ENCODE peak calls at places on chromosomes 13 and 19, in seven cellular contexts. O is aorta; N is CD8-positive, alpha-beta memory T cell; P is right atrium auricular region; I is breast epithelium; U is mesenchymal stem cell; R is GM23338. Z is an unnamed sample.
A peak's percentile ranks its signal among the peaks of the same experiment; 100 is the strongest.

GRCh38 chr19:46913198-46913851 is 52.5 kb downstream of the ARHGAP35 start:
- DNase-seq in O (no peak), N (no peak), P (no peak), I (no peak), U (no peak), R (no peak), Z (no peak)

GRCh38 chr13:106033634-106034033 is 501.8 kb downstream of the EFNB2 start:
- DNase-seq in O (no peak), N (no peak), P (no peak), I (no peak), U (peak; percentile 38), R (peak; percentile 4), Z (no peak)

GRCh38 chr19:16467581-16467980 is 4.2 kb downstream of the EPS15L1 start:
- DNase-seq in O (no peak), N (no peak), P (no peak), I (no peak), U (no peak), R (no peak), Z (peak; percentile 58)

GRCh38 chr19:8641908-8642547 is 11.6 kb downstream of the NFILZ start:
- DNase-seq in O (no peak), N (no peak), P (no peak), I (no peak), U (peak; percentile 66), R (peak; percentile 75), Z (no peak)

GRCh38 chr19:33826521-33826920 is 29.9 kb downstream of the KCTD15 start:
- DNase-seq in O (no peak), N (no peak), P (peak; percentile 23), I (no peak), U (no peak), R (no peak), Z (no peak)

GRCh38 chr13:44434441-44435141 is 61.0 kb downstream of the SERP2 start:
- DNase-seq in O (no peak), N (no peak), P (no peak), I (no peak), U (no peak), R (no peak), Z (no peak)

GRCh38 chr19:48836089-48837017 is at the start of gene HSD17B14:
- DNase-seq in O (peak; percentile 74), N (no peak), P (no peak), I (no peak), U (peak; percentile 90), R (peak; percentile 90), Z (no peak)

GRCh38 chr19:56086671-56087430 is 34.2 kb downstream of the ZNF787 start:
- DNase-seq in O (no peak), N (no peak), P (no peak), I (no peak), U (no peak), R (peak; percentile 55), Z (no peak)

GRCh38 chr19:41307090-41307875 is 2.7 kb upstream of the CCDC97 start:
- DNase-seq in O (no peak), N (no peak), P (no peak), I (no peak), U (no peak), R (no peak), Z (no peak)

DNA sequence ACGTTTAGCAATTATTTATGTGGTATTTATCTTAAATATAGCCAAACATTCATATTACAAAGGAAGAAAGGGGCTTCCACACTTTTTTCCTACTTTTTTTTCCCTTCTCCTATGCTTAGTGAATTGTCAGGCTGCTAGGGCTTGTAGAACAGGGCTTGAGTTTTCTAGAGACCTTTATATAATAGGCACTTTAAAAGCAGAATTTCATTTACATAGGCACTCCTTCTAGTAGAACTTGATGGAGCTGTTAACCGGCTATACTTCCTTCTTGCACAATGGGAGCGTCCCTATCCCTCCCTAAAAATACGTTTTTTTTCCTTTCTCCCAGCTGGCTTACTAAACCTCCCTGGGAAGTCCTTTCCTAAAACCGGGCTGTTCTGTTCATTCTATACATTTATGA is 1.1 kb downstream of the TRIM13 start:
- DNase-seq in O (no peak), N (no peak), P (no peak), I (no peak), U (no peak), R (peak; percentile 54), Z (no peak)
- H3K4me1 ChIP-seq in O (peaks cover 7% of the 10 kb centered on the region), N (peaks cover 43% of the 10 kb centered on the region), P (peaks cover 49% of the 10 kb centered on the region), I (no peaks in the 10 kb centered on the region), U (peaks cover 8% of the 10 kb centered on the region), R (peaks cover 14% of the 10 kb centered on the region), Z (peaks cover 20% of the 10 kb centered on the region)

GRCh38 chr19:18467978-18468377 is 30.0 kb upstream of the ISYNA1 start:
- DNase-seq in O (no peak), N (no peak), P (no peak), I (no peak), U (no peak), R (no peak), Z (no peak)

GRCh38 chr19:18468930-18469244 is 31.0 kb upstream of the ISYNA1 start:
- DNase-seq in O (no peak), N (no peak), P (no peak), I (no peak), U (no peak), R (no peak), Z (no peak)

GRCh38 chr19:18470153-18470552 is 32.2 kb upstream of the ISYNA1 start:
- DNase-seq in O (peak; percentile 44), N (no peak), P (no peak), I (no peak), U (no peak), R (peak; percentile 79), Z (peak; percentile 43)

GRCh38 chr19:18469245-18470107 is 31.5 kb upstream of the ISYNA1 start:
- DNase-seq in O (peak; percentile 72), N (peak; percentile 51), P (peak; percentile 76), I (no peak), U (peak; percentile 69), R (peak; percentile 89), Z (peak; percentile 76)

GRCh38 chr19:18468517-18468916 is 30.6 kb upstream of the ISYNA1 start:
- DNase-seq in O (peak; percentile 48), N (no peak), P (no peak), I (no peak), U (no peak), R (no peak), Z (no peak)
- H3K4me1 ChIP-seq in O (no peaks in the 10 kb centered on the region), N (no peaks in the 10 kb centered on the region), P (peaks cover 74% of the 10 kb centered on the region), I (peaks cover 14% of the 10 kb centered on the region), U (peaks cover 67% of the 10 kb centered on the region), R (peaks cover 5% of the 10 kb centered on the region), Z (peaks cover 66% of the 10 kb centered on the region)

GRCh38 chr19:39413269-39413902 is 917 bp downstream of the PLEKHG2 start:
- DNase-seq in O (peak; percentile 88), N (no peak), P (no peak), I (no peak), U (peak; percentile 77), R (peak; percentile 74), Z (peak; percentile 81)
- H3K4me1 ChIP-seq in O (no peaks in the 10 kb centered on the region), N (peaks cover 28% of the 10 kb centered on the region), P (peaks cover 42% of the 10 kb centered on the region), I (no peaks in the 10 kb centered on the region), U (peaks cover 46% of the 10 kb centered on the region), R (peaks cover 34% of the 10 kb centered on the region), Z (peaks cover 67% of the 10 kb centered on the region)

DNA sequence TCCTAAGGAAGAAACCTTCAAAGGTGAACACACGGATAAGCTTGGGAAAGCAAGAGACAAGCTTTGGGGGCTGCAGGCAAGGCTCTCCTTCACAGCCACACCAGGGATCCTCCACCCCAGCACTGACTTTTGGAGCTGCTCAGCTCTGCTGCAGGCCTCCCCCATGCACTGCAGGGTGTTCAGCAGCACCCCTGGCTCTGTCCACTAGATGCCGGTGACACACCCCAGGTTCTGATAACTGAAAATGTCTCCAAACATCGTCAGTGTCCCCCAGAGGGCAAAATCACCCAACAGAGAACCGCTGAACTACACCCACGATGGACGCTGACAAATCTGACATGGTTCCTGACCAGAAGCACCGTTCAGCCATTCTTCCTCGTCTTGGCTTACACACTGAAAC is 90.5 kb downstream of the STK24 start:
- DNase-seq in O (no peak), N (no peak), P (no peak), I (no peak), U (no peak), R (no peak), Z (no peak)
- H3K4me1 ChIP-seq in O (no peaks in the 10 kb centered on the region), N (peaks cover 42% of the 10 kb centered on the region), P (peaks cover 78% of the 10 kb centered on the region), I (peaks cover 23% of the 10 kb centered on the region), U (peaks cover 34% of the 10 kb centered on the region), R (peaks cover 90% of the 10 kb centered on the region), Z (peaks cover 91% of the 10 kb centered on the region)

Z was measured in heart right ventricle.